ENCODE peak calls at places on chromosomes 5 and 9, in eight cellular contexts. H is endodermal cell, D is hepatic stellate cell, C is fibroblast of mammary gland, V is bronchial epithelial cell, Q is T47D, Z is AG09319, K is kidney. I is an unnamed sample.

GRCh38 chr5:154967419-154968024 is 26.6 kb downstream of the MRPL22 start:
- DNase-seq in H (no peak), D (peak; percentile 19), C (peak; percentile 15), V (peak; percentile 18), Q (peak; percentile 42), Z (no peak), K (no peak), I (peak; percentile 38)

GRCh38 chr5:132414634-132415377 is 45.3 kb downstream of the SLC22A5 start:
- DNase-seq in H (no peak), D (no peak), C (peak; percentile 59), V (peak; percentile 96), Q (peak; percentile 90), Z (peak; percentile 38), K (no peak), I (peak; percentile 95)

GRCh38 chr9:79512251-79512650 is 59.5 kb upstream of the TLE4 start:
- DNase-seq in H (no peak), D (no peak), C (no peak), V (no peak), Q (no peak), Z (no peak), K (no peak), I (no peak)

GRCh38 chr5:138230981-138231589 is 18.0 kb upstream of the CDC23 start:
- DNase-seq in H (no peak), D (no peak), C (peak; percentile 16), V (peak; percentile 77), Q (peak; percentile 36), Z (no peak), K (no peak), I (peak; percentile 62)

GRCh38 chr5:147384346-147385193 is 125.3 kb downstream of the DPYSL3 start:
- DNase-seq in H (peak; percentile 79), D (no peak), C (no peak), V (no peak), Q (no peak), Z (no peak), K (no peak), I (no peak)

GRCh38 chr9:131275332-131276106 is 791 bp downstream of the FAM78A start:
- DNase-seq in H (peak; percentile 83), D (no peak), C (no peak), V (no peak), Q (no peak), Z (no peak), K (peak; percentile 79), I (no peak)

GRCh38 chr5:159680095-159680494 is 236.2 kb upstream of the ADRA1B start:
- DNase-seq in H (no peak), D (no peak), C (no peak), V (no peak), Q (peak; percentile 25), Z (no peak), K (no peak), I (no peak)

GRCh38 chr9:76620586-76620985 is 143.7 kb upstream of the PCA3 start:
- DNase-seq in H (no peak), D (no peak), C (peak; percentile 34), V (no peak), Q (no peak), Z (no peak), K (no peak), I (no peak)

GRCh38 chr5:133372306-133373008 is 239.9 kb downstream of the FSTL4 start:
- DNase-seq in H (peak; percentile 36), D (no peak), C (no peak), V (peak; percentile 7), Q (no peak), Z (no peak), K (no peak), I (no peak)

GRCh38 chr5:119347996-119348395 is 7.8 kb upstream of the TNFAIP8 start:
- DNase-seq in H (no peak), D (no peak), C (peak; percentile 82), V (no peak), Q (no peak), Z (peak; percentile 38), K (no peak), I (no peak)

GRCh38 chr9:88462191-88462590 is 72.8 kb upstream of the NXNL2 start:
- DNase-seq in H (no peak), D (no peak), C (peak; percentile 57), V (peak; percentile 91), Q (no peak), Z (no peak), K (no peak), I (peak; percentile 22)

GRCh38 chr9:75239176-75239575 is 150.9 kb downstream of the OSTF1 start:
- DNase-seq in H (no peak), D (no peak), C (peak; percentile 51), V (peak; percentile 98), Q (peak; percentile 65), Z (peak; percentile 12), K (no peak), I (peak; percentile 97)

GRCh38 chr5:81425569-81425968 is 31.6 kb upstream of the ACOT12 start:
- DNase-seq in H (no peak), D (peak; percentile 17), C (peak; percentile 61), V (peak; percentile 46), Q (peak; percentile 43), Z (no peak), K (no peak), I (peak; percentile 49)

GRCh38 chr5:61796773-61797172 is 464.7 kb downstream of the ZSWIM6 start:
- DNase-seq in H (no peak), D (no peak), C (no peak), V (peak; percentile 58), Q (no peak), Z (no peak), K (no peak), I (no peak)

GRCh38 chr5:108924457-108924961 is 176.8 kb downstream of the FER start:
- DNase-seq in H (no peak), D (no peak), C (no peak), V (no peak), Q (peak; percentile 5), Z (no peak), K (no peak), I (no peak)

GRCh38 chr9:98540476-98540875 is 168.3 kb downstream of the GABBR2 start:
- DNase-seq in H (no peak), D (no peak), C (no peak), V (no peak), Q (no peak), Z (no peak), K (no peak), I (no peak)

GRCh38 chr5:132474881-132475511 is 15.6 kb downstream of the IRF1 start:
- DNase-seq in H (peak; percentile 70), D (no peak), C (no peak), V (no peak), Q (no peak), Z (no peak), K (peak; percentile 59), I (no peak)

GRCh38 chr9:137095664-137096517 is 9.1 kb downstream of the MAN1B1 start:
- DNase-seq in H (no peak), D (no peak), C (no peak), V (no peak), Q (no peak), Z (no peak), K (no peak), I (no peak)

GRCh38 chr5:38634961-38635369 is 78.5 kb upstream of the LIFR start:
- DNase-seq in H (no peak), D (no peak), C (no peak), V (peak; percentile 33), Q (no peak), Z (no peak), K (no peak), I (no peak)

GRCh38 chr5:40556811-40557210 is 122.9 kb upstream of the PTGER4 start:
- DNase-seq in H (no peak), D (no peak), C (no peak), V (no peak), Q (no peak), Z (no peak), K (no peak), I (no peak)

GRCh38 chr5:115770466-115770865 is 46.0 kb downstream of the CDO1 start:
- DNase-seq in H (peak; percentile 82), D (no peak), C (no peak), V (peak; percentile 4), Q (no peak), Z (no peak), K (no peak), I (no peak)

GRCh38 chr5:149113669-149114068 is 27.6 kb upstream of the ABLIM3 start:
- DNase-seq in H (no peak), D (no peak), C (peak; percentile 84), V (peak; percentile 98), Q (no peak), Z (no peak), K (no peak), I (peak; percentile 89)

GRCh38 chr5:14781106-14781505 is 90.5 kb downstream of the ANKH start:
- DNase-seq in H (no peak), D (no peak), C (peak; percentile 32), V (no peak), Q (no peak), Z (no peak), K (no peak), I (no peak)

GRCh38 chr5:134177197-134178171 is 734 bp upstream of the SKP1 start:
- DNase-seq in H (peak; percentile 90), D (peak; percentile 60), C (peak; percentile 72), V (peak; percentile 76), Q (peak; percentile 83), Z (peak; percentile 35), K (peak; percentile 79), I (peak; percentile 93)

GRCh38 chr5:14816999-14817761 is 54.4 kb downstream of the ANKH start:
- DNase-seq in H (no peak), D (peak; percentile 19), C (peak; percentile 99), V (peak; percentile 90), Q (no peak), Z (peak; percentile 69), K (no peak), I (peak; percentile 92)

GRCh38 chr5:116650544-116650943 is 75.9 kb upstream of the SEMA6A start:
- DNase-seq in H (no peak), D (no peak), C (no peak), V (no peak), Q (no peak), Z (no peak), K (no peak), I (no peak)

GRCh38 chr9:14168381-14168780 is 145.6 kb downstream of the NFIB start:
- DNase-seq in H (no peak), D (no peak), C (no peak), V (no peak), Q (no peak), Z (no peak), K (no peak), I (no peak)

GRCh38 chr9:88387035-88387732 is 1.1 kb upstream of the SPIN1 start:
- DNase-seq in H (no peak), D (peak; percentile 56), C (peak; percentile 35), V (peak; percentile 52), Q (peak; percentile 62), Z (no peak), K (peak; percentile 79), I (peak; percentile 49)

GRCh38 chr9:23621924-23622323 is 204.1 kb downstream of the ELAVL2 start:
- DNase-seq in H (no peak), D (no peak), C (no peak), V (no peak), Q (no peak), Z (no peak), K (no peak), I (no peak)

GRCh38 chr9:92294297-92294676 is 790 bp upstream of the IARS1 start:
- DNase-seq in H (peak; percentile 54), D (no peak), C (peak; percentile 34), V (no peak), Q (peak; percentile 1), Z (no peak), K (no peak), I (peak; percentile 23)

GRCh38 chr5:127428748-127429147 is 88.7 kb upstream of the PRRC1 start:
- DNase-seq in H (no peak), D (no peak), C (no peak), V (no peak), Q (no peak), Z (no peak), K (no peak), I (no peak)

GRCh38 chr9:82606761-82607382 is 456.1 kb downstream of the RASEF start:
- DNase-seq in H (peak; percentile 84), D (peak; percentile 40), C (peak; percentile 74), V (peak; percentile 67), Q (peak; percentile 69), Z (peak; percentile 45), K (no peak), I (peak; percentile 73)

GRCh38 chr9:96031366-96031824 is 155.9 kb downstream of the ERCC6L2 start:
- DNase-seq in H (no peak), D (no peak), C (no peak), V (peak; percentile 40), Q (peak; percentile 81), Z (peak; percentile 27), K (peak; percentile 90), I (peak; percentile 65)

GRCh38 chr5:83472508-83473343 is 1.2 kb downstream of the VCAN start:
- DNase-seq in H (peak; percentile 87), D (peak; percentile 77), C (peak; percentile 67), V (no peak), Q (no peak), Z (no peak), K (peak; percentile 87), I (no peak)

I was measured in MCF 10A.